ENCODE peak calls at places on chromosomes 13 and 19, in ten cellular contexts. K is body of pancreas; L is CD4-positive, CD25-positive, alpha-beta regulatory T cell; F is GM23338; H is pancreas; Y is bronchial epithelial cell; C is esophagus muscularis mucosa; J is fibroblast of lung; R is BE2C; V is iPS DF 6.9. X is an unnamed sample.
A peak's percentile ranks its signal among the peaks of the same experiment; 100 is the strongest.

GRCh38 chr13:27455331-27455855 is 5.0 kb upstream of the MTIF3 start:
- DNase-seq in C (no peak), L (peak; percentile 62), R (no peak), F (peak; percentile 45), V (no peak), H (no peak), K (no peak), Y (no peak), J (no peak), X (peak; percentile 68)

GRCh38 chr19:50878851-50879250 is 5.6 kb downstream of the KLK2 start:
- DNase-seq in L (no peak), K (no peak), Y (no peak), H (no peak), R (no peak), C (no peak), V (no peak), J (no peak), F (no peak), X (no peak)

GRCh38 chr19:7213628-7214328 is 80.4 kb downstream of the INSR start:
- DNase-seq in H (no peak), C (no peak), J (no peak), F (no peak), Y (peak; percentile 11), R (no peak), L (no peak), V (no peak), K (no peak), X (no peak)

GRCh38 chr19:3923912-3924311 is 9.0 kb upstream of the NMRK2 start:
- DNase-seq in Y (no peak), K (no peak), F (no peak), V (no peak), L (no peak), R (no peak), C (no peak), J (no peak), H (no peak), X (no peak)

GRCh38 chr13:106329941-106330340 is 205.5 kb downstream of the EFNB2 start:
- DNase-seq in C (no peak), R (no peak), L (no peak), F (no peak), K (no peak), J (no peak), Y (no peak), H (no peak), V (no peak), X (no peak)

GRCh38 chr13:80196756-80197155 is 144.2 kb downstream of the SPRY2 start:
- DNase-seq in J (no peak), C (no peak), H (no peak), Y (peak; percentile 29), R (no peak), L (no peak), V (no peak), K (no peak), F (no peak), X (no peak)

GRCh38 chr19:1747285-1748114 is 5.8 kb upstream of the ONECUT3 start:
- DNase-seq in F (peak; percentile 89), J (peak; percentile 91), H (peak; percentile 26), R (no peak), Y (peak; percentile 96), K (peak; percentile 40), V (no peak), C (no peak), L (peak; percentile 45), X (peak; percentile 89)

GRCh38 chr13:34124912-34125311 is 307.0 kb downstream of the RFC3 start:
- DNase-seq in K (peak; percentile 2), Y (no peak), L (no peak), V (no peak), R (no peak), F (no peak), C (no peak), J (no peak), H (no peak), X (no peak)

GRCh38 chr13:98142427-98143156 is at the start of gene FARP1:
- DNase-seq in Y (peak; percentile 38), L (peak; percentile 59), V (no peak), J (peak; percentile 64), C (no peak), H (peak; percentile 86), K (peak; percentile 86), F (peak; percentile 89), R (peak; percentile 90), X (peak; percentile 95)

GRCh38 chr19:3687774-3688706 is 12.2 kb downstream of the PIP5K1C start:
- DNase-seq in C (no peak), H (no peak), J (no peak), Y (peak; percentile 23), L (peak; percentile 66), V (no peak), F (peak; percentile 71), K (peak; percentile 49), R (no peak), X (peak; percentile 89)

GRCh38 chr19:31223805-31224534 is 125.3 kb downstream of the TSHZ3 start:
- DNase-seq in V (no peak), H (no peak), Y (peak; percentile 84), J (peak; percentile 92), C (no peak), L (no peak), F (no peak), K (no peak), R (no peak), X (no peak)

GRCh38 chr19:55376381-55376933 is at the start of gene TMEM190:
- DNase-seq in J (no peak), F (peak; percentile 66), K (no peak), H (no peak), L (no peak), V (no peak), Y (no peak), C (no peak), R (no peak), X (peak; percentile 84)

GRCh38 chr19:8308891-8309291 is 733 bp upstream of the CD320 start:
- DNase-seq in J (no peak), V (no peak), Y (no peak), R (peak; percentile 7), K (peak; percentile 1), H (no peak), C (no peak), F (no peak), L (no peak), X (no peak)

GRCh38 chr19:5022066-5022860 is 53.4 kb downstream of the KDM4B start:
- DNase-seq in J (no peak), F (no peak), K (no peak), V (no peak), Y (no peak), C (no peak), H (no peak), R (no peak), L (no peak), X (no peak)
- H3K4me3 ChIP-seq in J (no peak overlapping the region), F (no peak overlapping the region), K (no peak overlapping the region), V (no peak overlapping the region), Y (no peak overlapping the region), C (no peak overlapping the region), H (no peak overlapping the region), R (no peak overlapping the region), L (no peak overlapping the region), X (no peak overlapping the region)

GRCh38 chr19:45522010-45522941 is 15.0 kb downstream of the VASP start:
- DNase-seq in V (no peak), H (no peak), J (no peak), K (no peak), R (no peak), F (no peak), L (no peak), C (no peak), Y (no peak), X (peak; percentile 54)
- H3K36me3 ChIP-seq in V (peaks cover 35% of the 10 kb centered on the region), H (peaks cover 20% of the 10 kb centered on the region), J (peaks cover 32% of the 10 kb centered on the region), K (peaks cover 4% of the 10 kb centered on the region), R (peaks cover 24% of the 10 kb centered on the region), F (peaks cover 27% of the 10 kb centered on the region), L (peaks cover 43% of the 10 kb centered on the region), C (peaks cover 96% of the 10 kb centered on the region), Y (peaks cover 32% of the 10 kb centered on the region), X (peaks cover 31% of the 10 kb centered on the region)

GRCh38 chr19:29573486-29573885 is 32.6 kb upstream of the POP4 start:
- DNase-seq in H (no peak), C (no peak), J (no peak), F (no peak), Y (no peak), L (no peak), V (no peak), R (no peak), K (no peak), X (no peak)
- H3K27me3 ChIP-seq in H (no peaks in the 10 kb centered on the region), C (peaks cover 76% of the 10 kb centered on the region), J (no peaks in the 10 kb centered on the region), F (no peaks in the 10 kb centered on the region), Y (no peaks in the 10 kb centered on the region), L (peaks cover 2% of the 10 kb centered on the region), V (no peaks in the 10 kb centered on the region), R (peaks cover 53% of the 10 kb centered on the region), K (no peaks in the 10 kb centered on the region), X (peaks cover 1% of the 10 kb centered on the region)

GRCh38 chr13:82010780-82011179 is 1669.9 kb upstream of the SPRY2 start:
- DNase-seq in K (no peak), F (no peak), Y (peak; percentile 17), L (no peak), J (peak; percentile 1), H (no peak), R (no peak), C (no peak), V (no peak), X (no peak)
- H3K4me3 ChIP-seq in K (no peak overlapping the region), F (no peak overlapping the region), Y (no peak overlapping the region), L (no peak overlapping the region), J (no peak overlapping the region), H (no peak overlapping the region), R (no peak overlapping the region), C (no peak overlapping the region), V (no peak overlapping the region), X (no peak overlapping the region)

DNA sequence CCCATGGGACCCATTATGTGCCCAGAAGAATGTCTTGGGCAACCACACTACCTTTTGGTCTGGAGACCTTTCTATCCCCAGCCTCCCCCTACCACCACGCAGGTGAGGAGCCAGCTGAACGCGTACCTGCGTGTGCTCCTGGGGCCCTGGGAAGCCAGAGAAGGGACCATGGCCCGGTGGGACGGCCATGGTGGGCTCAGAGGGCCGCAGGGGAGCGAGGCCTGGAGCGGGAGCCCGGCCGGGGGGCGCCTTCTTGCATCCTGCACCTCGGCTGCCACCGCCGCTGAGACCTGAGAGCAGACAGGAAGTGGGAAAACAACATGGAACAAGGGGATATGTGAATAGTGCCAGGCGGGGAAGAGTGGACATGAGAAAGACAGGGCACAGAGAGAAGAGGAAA is 2.3 kb downstream of the DYRK1B start:
- DNase-seq in J (no peak), V (no peak), F (no peak), R (no peak), Y (no peak), H (no peak), K (no peak), C (no peak), L (no peak), X (no peak)
- H3K36me3 ChIP-seq in J (peaks cover 28% of the 10 kb centered on the region), V (peaks cover 22% of the 10 kb centered on the region), F (peaks cover 21% of the 10 kb centered on the region), R (peaks cover 62% of the 10 kb centered on the region), Y (peaks cover 23% of the 10 kb centered on the region), H (peaks cover 40% of the 10 kb centered on the region), K (peaks cover 27% of the 10 kb centered on the region), C (peaks cover 78% of the 10 kb centered on the region), L (peaks cover 48% of the 10 kb centered on the region), X (peaks cover 22% of the 10 kb centered on the region)

DNA sequence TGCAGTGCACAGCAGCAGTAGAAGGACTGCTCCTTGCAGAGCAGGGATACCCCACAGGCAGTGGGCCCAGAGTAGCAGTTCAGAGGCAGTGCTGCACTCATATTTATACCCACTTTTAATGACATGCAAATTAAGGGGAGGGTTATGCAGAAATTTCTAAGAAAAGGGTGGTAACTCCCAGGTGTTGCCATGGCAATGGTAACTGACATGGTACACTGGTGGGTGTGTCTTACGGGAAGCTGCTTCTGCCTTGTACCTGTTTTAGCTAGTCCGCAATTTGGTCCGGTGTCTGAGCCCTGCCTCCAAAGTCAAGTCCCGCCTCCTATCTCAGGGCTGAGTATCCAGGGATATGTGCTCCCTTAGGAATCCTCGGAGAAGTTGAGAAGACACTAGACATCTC is 79.2 kb upstream of the UQCRFS1 start:
- DNase-seq in L (no peak), F (peak; percentile 33), J (no peak), V (no peak), Y (no peak), R (no peak), C (no peak), K (no peak), H (no peak), X (no peak)
- H3K27me3 ChIP-seq in L (peaks cover 2% of the 10 kb centered on the region), F (no peaks in the 10 kb centered on the region), J (no peaks in the 10 kb centered on the region), V (no peaks in the 10 kb centered on the region), Y (no peaks in the 10 kb centered on the region), R (no peaks in the 10 kb centered on the region), C (peaks cover 21% of the 10 kb centered on the region), K (no peaks in the 10 kb centered on the region), H (no peaks in the 10 kb centered on the region), X (no peaks in the 10 kb centered on the region)